ENCODE peak calls at places on chromosomes 3 and 15, in seven cellular contexts. X, Q, S, E, W, F and O are unnamed samples.

GRCh38 chr3:10432931-10433330 is 72.5 kb downstream of the ATP2B2 start:
- DNase-seq in X (no peak), Q (peak), S (no peak), E (no peak), W (no peak), F (no peak), O (no peak)

GRCh38 chr3:88113311-88114162 is 36.2 kb upstream of the C3orf38 start:
- DNase-seq in X (peak), Q (peak), S (peak), E (peak), W (no peak), F (peak), O (peak)

GRCh38 chr3:50340404-50341329 is at the start of gene RASSF1:
- DNase-seq in X (peak), Q (no peak), S (peak), E (no peak), W (no peak), F (no peak), O (peak)

GRCh38 chr3:107269081-107269480 is 108.2 kb upstream of the CCDC54 start:
- DNase-seq in X (no peak), Q (no peak), S (no peak), E (no peak), W (no peak), F (no peak), O (no peak)

GRCh38 chr3:100535610-100535943 is 43.2 kb downstream of the TMEM45A start:
- DNase-seq in X (no peak), Q (no peak), S (no peak), E (no peak), W (no peak), F (no peak), O (no peak)

GRCh38 chr3:28678083-28678482 is 329.5 kb upstream of the AZI2 start:
- DNase-seq in X (no peak), Q (no peak), S (no peak), E (no peak), W (no peak), F (no peak), O (no peak)

GRCh38 chr3:31016196-31016595 is 121.7 kb upstream of the GADL1 start:
- DNase-seq in X (no peak), Q (no peak), S (no peak), E (no peak), W (no peak), F (no peak), O (no peak)

GRCh38 chr15:60843482-60843881 is 364.5 kb upstream of the ICE2 start:
- DNase-seq in X (no peak), Q (no peak), S (no peak), E (no peak), W (no peak), F (no peak), O (no peak)

GRCh38 chr3:16866447-16867025 is 18.2 kb upstream of the PLCL2 start:
- DNase-seq in X (no peak), Q (no peak), S (no peak), E (no peak), W (no peak), F (no peak), O (no peak)

GRCh38 chr15:45116482-45117326 is 2.6 kb downstream of the DUOXA2 start:
- DNase-seq in X (no peak), Q (no peak), S (no peak), E (no peak), W (no peak), F (no peak), O (no peak)

GRCh38 chr3:22045882-22046281 is 294.9 kb upstream of the ZNF385D start:
- DNase-seq in X (no peak), Q (no peak), S (no peak), E (no peak), W (no peak), F (no peak), O (no peak)

GRCh38 chr3:131630812-131631211 is 128.0 kb upstream of the MRPL3 start:
- DNase-seq in X (no peak), Q (no peak), S (no peak), E (no peak), W (no peak), F (no peak), O (no peak)

GRCh38 chr3:121490161-121490560 is 55.6 kb downstream of the POLQ start:
- DNase-seq in X (no peak), Q (no peak), S (no peak), E (no peak), W (no peak), F (no peak), O (no peak)

GRCh38 chr15:47652213-47652852 is 65.0 kb upstream of the SEMA6D start:
- DNase-seq in X (peak), Q (no peak), S (no peak), E (no peak), W (no peak), F (no peak), O (no peak)

GRCh38 chr3:170614214-170614966 is 28.5 kb upstream of the SLC7A14 start:
- DNase-seq in X (peak), Q (peak), S (peak), E (no peak), W (no peak), F (peak), O (no peak)

GRCh38 chr3:177724020-177724638 is 526.8 kb upstream of the TBL1XR1 start:
- DNase-seq in X (peak), Q (no peak), S (peak), E (peak), W (peak), F (no peak), O (peak)

GRCh38 chr3:58469096-58469495 is 22.8 kb upstream of the KCTD6 start:
- DNase-seq in X (no peak), Q (no peak), S (no peak), E (no peak), W (no peak), F (no peak), O (no peak)

GRCh38 chr15:26260517-26261133 is 397.5 kb upstream of the ATP10A start:
- DNase-seq in X (peak), Q (peak), S (no peak), E (no peak), W (no peak), F (no peak), O (no peak)

GRCh38 chr3:187997490-187997889 is 156.5 kb upstream of the LPP start:
- DNase-seq in X (no peak), Q (peak), S (no peak), E (no peak), W (no peak), F (no peak), O (no peak)

GRCh38 chr3:163018067-163018466 is 1521.5 kb downstream of the OTOL1 start:
- DNase-seq in X (no peak), Q (no peak), S (no peak), E (no peak), W (no peak), F (no peak), O (no peak)

GRCh38 chr3:18937574-18937973 is 210.7 kb upstream of the KCNH8 start:
- DNase-seq in X (no peak), Q (no peak), S (no peak), E (no peak), W (no peak), F (no peak), O (no peak)

GRCh38 chr3:122952509-122952908 is 75.1 kb downstream of the SEMA5B start:
- DNase-seq in X (no peak), Q (no peak), S (peak), E (no peak), W (no peak), F (no peak), O (no peak)

GRCh38 chr15:71440479-71441071 is 325.3 kb downstream of the THSD4 start:
- DNase-seq in X (no peak), Q (peak), S (no peak), E (no peak), W (no peak), F (peak), O (no peak)

GRCh38 chr15:32718822-32719716 is 1.3 kb downstream of the GREM1 start:
- DNase-seq in X (peak), Q (no peak), S (no peak), E (no peak), W (no peak), F (no peak), O (no peak)
- H3K4me3 ChIP-seq in X (no peak), Q (peak), S (no peak), E (peak), W (peak), F (no peak), O (peak)

DNA sequence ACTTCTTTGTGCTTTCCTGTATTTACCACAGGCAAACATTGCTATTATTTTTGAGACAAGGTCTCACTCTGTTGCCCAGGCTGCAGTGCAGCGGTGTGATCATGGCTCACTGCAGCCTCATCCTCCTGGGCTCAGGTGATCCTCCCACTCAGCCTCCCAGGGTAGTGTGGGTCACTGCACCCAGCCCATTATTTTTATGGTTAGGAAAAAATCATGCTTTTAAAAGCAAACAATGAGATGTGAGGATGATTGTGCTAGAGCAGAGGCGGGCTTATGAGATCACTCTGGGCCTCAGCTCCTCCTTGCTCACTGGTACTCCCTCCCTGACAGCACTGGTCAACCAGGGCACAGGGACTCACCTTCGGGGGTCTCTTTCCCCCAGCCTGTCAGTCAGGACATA is 2.2 kb downstream of the MAN2C1 start:
- DNase-seq in X (no peak), Q (no peak), S (no peak), E (no peak), W (no peak), F (no peak), O (peak)
- TF ChIP-seq POLR2A in X (no peak), Q (no peak), S (no peak), E (no peak), W (no peak), F (no peak), O (no peak)

GRCh38 chr15:79034284-79034683 is 56.3 kb downstream of the RASGRF1 start:
- DNase-seq in X (no peak), Q (no peak), S (no peak), E (no peak), W (no peak), F (no peak), O (no peak)

GRCh38 chr15:79036323-79036722 is 54.3 kb downstream of the RASGRF1 start:
- DNase-seq in X (no peak), Q (no peak), S (no peak), E (no peak), W (no peak), F (no peak), O (no peak)

GRCh38 chr15:79032656-79033055 is 57.9 kb downstream of the RASGRF1 start:
- DNase-seq in X (peak), Q (no peak), S (peak), E (no peak), W (no peak), F (no peak), O (no peak)

GRCh38 chr15:79035814-79036213 is 54.8 kb downstream of the RASGRF1 start:
- DNase-seq in X (no peak), Q (no peak), S (no peak), E (no peak), W (no peak), F (no peak), O (no peak)

GRCh38 chr15:79035111-79035601 is 55.4 kb downstream of the RASGRF1 start:
- DNase-seq in X (no peak), Q (no peak), S (no peak), E (peak), W (no peak), F (no peak), O (no peak)
- TF ChIP-seq CTCF in X (no peak), Q (peak), S (no peak), E (peak), W (peak), F (no peak), O (no peak)

GRCh38 chr15:25235391-25235790 is 203.4 kb downstream of the UBE3A start:
- DNase-seq in X (no peak), Q (no peak), S (no peak), E (no peak), W (no peak), F (no peak), O (no peak)

GRCh38 chr15:25238126-25238525 is 200.7 kb downstream of the UBE3A start:
- DNase-seq in X (no peak), Q (no peak), S (no peak), E (no peak), W (no peak), F (no peak), O (no peak)

GRCh38 chr15:25236143-25236860 is 202.5 kb downstream of the UBE3A start:
- DNase-seq in X (no peak), Q (no peak), S (no peak), E (no peak), W (no peak), F (no peak), O (peak)

GRCh38 chr15:25237291-25237978 is 201.4 kb downstream of the UBE3A start:
- DNase-seq in X (no peak), Q (no peak), S (no peak), E (no peak), W (no peak), F (no peak), O (peak)

GRCh38 chr15:25236861-25237155 is 202.0 kb downstream of the UBE3A start:
- DNase-seq in X (no peak), Q (no peak), S (no peak), E (no peak), W (no peak), F (no peak), O (no peak)
- H3K4me3 ChIP-seq in X (no peak), Q (no peak), S (no peak), E (no peak), W (no peak), F (no peak), O (no peak)

DNA sequence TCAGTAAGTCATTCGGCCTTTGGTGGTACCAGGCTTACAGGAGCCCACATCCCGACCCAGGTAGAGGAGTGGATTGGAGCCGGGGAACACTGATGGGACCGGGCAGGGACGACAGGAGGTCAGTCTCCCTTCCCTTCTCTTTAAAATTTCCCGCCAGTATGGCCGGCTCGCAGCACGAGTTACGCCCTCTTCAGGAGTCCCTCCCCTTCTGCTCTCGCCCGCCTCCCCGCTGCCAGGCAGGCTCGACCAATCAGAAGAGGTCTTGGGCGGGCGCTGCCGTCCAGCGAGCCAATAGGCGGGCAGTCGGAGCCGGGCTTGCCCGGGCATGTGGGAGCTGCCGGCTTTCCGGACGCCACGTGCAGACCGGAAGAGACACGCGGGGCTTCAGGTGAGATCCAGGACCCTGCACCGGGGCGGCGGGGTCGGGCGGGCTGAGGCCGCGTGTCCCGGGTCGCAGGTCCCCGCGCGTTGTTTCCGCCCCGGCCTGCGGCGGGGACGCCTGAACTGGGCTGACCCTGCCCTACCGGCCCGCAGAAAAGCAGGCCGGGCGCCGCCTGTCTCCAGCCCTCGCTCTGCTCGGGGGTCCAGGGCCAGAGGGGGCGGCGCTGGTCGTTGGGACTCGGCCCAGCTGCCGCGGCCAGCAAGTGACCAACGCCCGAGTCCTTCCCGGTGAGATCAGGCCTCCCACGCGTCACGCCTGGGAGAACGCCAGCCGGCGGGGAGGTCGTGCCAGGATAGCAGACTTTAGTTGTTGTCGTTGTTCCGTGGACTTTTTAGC is at the start of gene AEN:
- DNase-seq in X (peak), Q (peak), S (peak), E (peak), W (peak), F (peak), O (peak)
- TF ChIP-seq POLR2A in X (peak), Q (peak), S (no peak), E (no peak), W (peak), F (no peak), O (no peak)